ENCODE peak calls at places on chromosomes 6 and 20, in ten cellular contexts. O is A549; C is heart left ventricle; M is H9; Y is CD4-positive, alpha-beta T cell; T is thyroid gland; R is spleen; A is psoas muscle; I is pancreas; L is cardiac muscle cell. X is an unnamed sample.

GRCh38 chr6:12148841-12149240 is 136.7 kb downstream of the HIVEP1 start:
- DNase-seq in O (no peak), C (no peak), M (no peak), Y (no peak), T (no peak), R (no peak), A (no peak), I (no peak), L (no peak), X (no peak)

GRCh38 chr20:12605751-12606150 is 403.0 kb upstream of the SPTLC3 start:
- DNase-seq in O (no peak), C (no peak), M (no peak), Y (no peak), T (no peak), R (no peak), A (no peak), I (no peak), L (no peak), X (no peak)

GRCh38 chr6:138815797-138816528 is 20.1 kb downstream of the ECT2L start:
- DNase-seq in O (peak; percentile 33), C (no peak), M (no peak), Y (no peak), T (no peak), R (no peak), A (no peak), I (no peak), L (peak; percentile 61), X (no peak)

GRCh38 chr6:155248021-155249001 is 15.5 kb upstream of the CLDN20 start:
- DNase-seq in O (peak; percentile 21), C (no peak), M (peak; percentile 66), Y (no peak), T (peak; percentile 99), R (no peak), A (no peak), I (no peak), L (peak; percentile 43), X (no peak)

GRCh38 chr6:12008366-12009179 is 3.5 kb upstream of the HIVEP1 start:
- DNase-seq in O (peak; percentile 43), C (peak; percentile 92), M (peak; percentile 80), Y (peak; percentile 81), T (peak; percentile 88), R (peak; percentile 96), A (peak; percentile 92), I (peak; percentile 93), L (peak; percentile 90), X (peak; percentile 47)

GRCh38 chr20:23156170-23156841 is 70.2 kb upstream of the CD93 start:
- DNase-seq in O (peak; percentile 52), C (no peak), M (peak; percentile 27), Y (no peak), T (no peak), R (peak; percentile 59), A (peak; percentile 69), I (no peak), L (no peak), X (no peak)

GRCh38 chr20:33472868-33473267 is 17.0 kb upstream of the CBFA2T2 start:
- DNase-seq in O (no peak), C (no peak), M (no peak), Y (no peak), T (no peak), R (no peak), A (no peak), I (no peak), L (no peak), X (no peak)

GRCh38 chr20:38337561-38338140 is 8.6 kb upstream of the LBP start:
- DNase-seq in O (peak; percentile 58), C (no peak), M (peak; percentile 93), Y (no peak), T (no peak), R (no peak), A (peak; percentile 53), I (no peak), L (peak; percentile 30), X (no peak)

GRCh38 chr6:111566873-111567517 is 38.7 kb downstream of the TRAF3IP2 start:
- DNase-seq in O (no peak), C (no peak), M (no peak), Y (no peak), T (peak; percentile 61), R (no peak), A (no peak), I (no peak), L (no peak), X (no peak)

GRCh38 chr6:2476376-2476775 is 231.0 kb upstream of the GMDS start:
- DNase-seq in O (no peak), C (no peak), M (no peak), Y (no peak), T (peak; percentile 14), R (no peak), A (no peak), I (no peak), L (no peak), X (no peak)

GRCh38 chr6:43924222-43924702 is 154.3 kb downstream of the VEGFA start:
- DNase-seq in O (no peak), C (no peak), M (no peak), Y (peak; percentile 24), T (peak; percentile 88), R (peak; percentile 86), A (no peak), I (peak; percentile 59), L (no peak), X (no peak)

GRCh38 chr20:45061244-45061643 is 39.7 kb downstream of the KCNS1 start:
- DNase-seq in O (peak; percentile 71), C (no peak), M (no peak), Y (no peak), T (no peak), R (no peak), A (no peak), I (no peak), L (no peak), X (no peak)

GRCh38 chr6:168368971-168369370 is 49.4 kb upstream of the DACT2 start:
- DNase-seq in O (no peak), C (peak; percentile 24), M (no peak), Y (no peak), T (no peak), R (peak; percentile 58), A (no peak), I (peak; percentile 39), L (no peak), X (no peak)

GRCh38 chr6:112879920-112880413 is 532.8 kb downstream of the RFPL4B start:
- DNase-seq in O (no peak), C (peak; percentile 52), M (peak; percentile 97), Y (no peak), T (peak; percentile 61), R (peak; percentile 77), A (peak; percentile 50), I (peak; percentile 63), L (no peak), X (no peak)

GRCh38 chr6:66145867-66146266 is 438.8 kb upstream of the EYS start:
- DNase-seq in O (no peak), C (no peak), M (no peak), Y (no peak), T (no peak), R (peak; percentile 61), A (no peak), I (no peak), L (no peak), X (no peak)

GRCh38 chr6:66153247-66153646 is 446.2 kb upstream of the EYS start:
- DNase-seq in O (no peak), C (no peak), M (no peak), Y (no peak), T (no peak), R (no peak), A (no peak), I (no peak), L (no peak), X (no peak)

GRCh38 chr6:66149132-66149531 is 442.1 kb upstream of the EYS start:
- DNase-seq in O (no peak), C (no peak), M (no peak), Y (no peak), T (no peak), R (no peak), A (no peak), I (no peak), L (no peak), X (no peak)
- H3K9me3 ChIP-seq in O (no peaks in the 10 kb centered on the region), C (no peaks in the 10 kb centered on the region), M (no peaks in the 10 kb centered on the region), Y (no peaks in the 10 kb centered on the region), T (no peaks in the 10 kb centered on the region), R (peaks cover 12% of the 10 kb centered on the region), A (no peaks in the 10 kb centered on the region), I (no peaks in the 10 kb centered on the region), L (no peaks in the 10 kb centered on the region), X (no peaks in the 10 kb centered on the region)

DNA sequence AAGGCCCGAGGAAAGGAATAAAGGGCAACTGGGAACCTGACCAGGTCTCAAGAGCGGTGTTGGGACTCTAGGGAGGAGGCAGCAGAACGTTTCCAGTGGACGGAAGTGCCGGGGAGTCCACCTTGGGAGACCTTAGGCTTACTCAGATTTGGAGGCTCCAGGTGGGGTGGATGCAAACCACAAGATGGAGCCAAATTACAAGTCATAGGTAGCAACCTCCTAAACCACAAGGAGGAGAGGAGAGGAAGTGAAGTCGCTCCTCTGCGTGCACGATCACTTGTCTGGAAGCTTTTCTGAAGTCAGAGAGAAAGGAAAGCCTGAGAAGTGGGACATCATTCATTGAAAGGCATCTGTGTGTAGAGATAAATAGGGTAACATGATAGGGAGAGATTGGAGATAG is 9.3 kb downstream of the HLA-DOA start:
- DNase-seq in O (no peak), C (no peak), M (peak; percentile 81), Y (no peak), T (no peak), R (no peak), A (no peak), I (no peak), L (no peak), X (no peak)
- TF ChIP-seq CTCF in O (peak; percentile 12), C (peak; percentile 24), M (peak; percentile 87), Y (peak; percentile 45), T (no peak), R (peak; percentile 29), A (no peak), I (no peak), L (no peak), X (no peak)

GRCh38 chr20:50194831-50195523 is 4.3 kb downstream of the CEBPB start:
- DNase-seq in O (no peak), C (peak; percentile 49), M (no peak), Y (no peak), T (peak; percentile 20), R (no peak), A (peak; percentile 66), I (no peak), L (no peak), X (no peak)
- H3K9me3 ChIP-seq in O (peaks cover 13% of the 10 kb centered on the region), C (peaks cover 6% of the 10 kb centered on the region), M (no peaks in the 10 kb centered on the region), Y (no peaks in the 10 kb centered on the region), T (no peaks in the 10 kb centered on the region), R (peaks cover 6% of the 10 kb centered on the region), A (no peaks in the 10 kb centered on the region), I (no peaks in the 10 kb centered on the region), L (no peaks in the 10 kb centered on the region), X (no peaks in the 10 kb centered on the region)

GRCh38 chr6:90295854-90296345 is 743 bp downstream of the BACH2 start:
- DNase-seq in O (peak; percentile 8), C (peak; percentile 84), M (peak; percentile 56), Y (peak; percentile 56), T (peak; percentile 61), R (peak; percentile 90), A (peak; percentile 88), I (peak; percentile 82), L (peak; percentile 72), X (peak; percentile 6)
- TF ChIP-seq CTCF in O (no peak), C (peak; percentile 56), M (no peak), Y (no peak), T (no peak), R (no peak), A (peak; percentile 5), I (no peak), L (peak; percentile 2), X (no peak)

DNA sequence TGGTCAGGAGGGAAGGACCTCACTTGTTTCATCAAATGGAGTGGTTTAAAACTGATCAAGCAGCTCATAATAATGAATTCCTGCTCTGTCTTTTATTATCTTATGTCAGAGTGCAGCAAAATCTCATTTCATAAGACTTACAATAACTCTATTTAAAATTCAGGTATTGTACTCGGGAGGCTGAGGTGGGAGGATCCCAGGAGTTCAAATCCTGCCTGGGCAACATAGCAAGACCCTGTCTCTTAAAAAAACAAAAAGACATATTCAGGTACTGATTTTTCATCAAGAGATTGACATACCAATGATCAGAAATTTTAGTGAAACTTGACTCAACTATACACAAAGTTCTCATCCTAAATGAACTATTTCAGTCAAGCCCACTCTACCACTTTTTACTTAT is 5.6 kb upstream of the DYNLRB1 start:
- DNase-seq in O (no peak), C (no peak), M (no peak), Y (no peak), T (no peak), R (no peak), A (no peak), I (no peak), L (no peak), X (no peak)
- H3K9me3 ChIP-seq in O (no peaks in the 10 kb centered on the region), C (no peaks in the 10 kb centered on the region), M (no peaks in the 10 kb centered on the region), Y (no peaks in the 10 kb centered on the region), T (no peaks in the 10 kb centered on the region), R (no peaks in the 10 kb centered on the region), A (no peaks in the 10 kb centered on the region), I (no peaks in the 10 kb centered on the region), L (no peaks in the 10 kb centered on the region), X (no peaks in the 10 kb centered on the region)

X was measured in esophagus squamous epithelium.